ENCODE peak calls at places on chromosome 2, in four cellular contexts. J is adrenal gland, W is tibial artery, N is right cardiac atrium. A is an unnamed sample.
A peak's percentile ranks its signal among the peaks of the same experiment; 100 is the strongest.

GRCh38 chr2:41854227-41854626 is 193.6 kb upstream of the PKDCC start:
- DNase-seq in N (no peak), J (no peak), W (no peak), A (no peak)

GRCh38 chr2:235568431-235568830 is 74.6 kb downstream of the AGAP1 start:
- DNase-seq in N (no peak), W (no peak), J (no peak), A (no peak)

GRCh38 chr2:131104487-131105155 is 515 bp upstream of the PLEKHB2 start:
- DNase-seq in J (peak; percentile 83), W (peak; percentile 76), N (peak; percentile 88), A (peak; percentile 89)

GRCh38 chr2:63983986-63984605 is 35.1 kb downstream of the VPS54 start:
- DNase-seq in J (no peak), N (no peak), W (no peak), A (no peak)

GRCh38 chr2:108594982-108595464 is 60.8 kb downstream of the LIMS1 start:
- DNase-seq in N (no peak), W (no peak), J (no peak), A (no peak)

GRCh38 chr2:218982312-218983262 is 2.4 kb downstream of the FEV start:
- DNase-seq in W (no peak), J (no peak), N (no peak), A (no peak)

GRCh38 chr2:43848174-43848573 is 9.4 kb downstream of the ABCG8 start:
- DNase-seq in W (no peak), N (no peak), J (no peak), A (no peak)

GRCh38 chr2:25371253-25372241 is 29.8 kb upstream of the DNMT3A start:
- DNase-seq in J (peak; percentile 12), N (no peak), W (no peak), A (no peak)

GRCh38 chr2:2060431-2060830 is 270.6 kb downstream of the MYT1L start:
- DNase-seq in W (no peak), J (no peak), N (no peak), A (no peak)

GRCh38 chr2:226118471-226119429 is 680.9 kb downstream of the IRS1 start:
- DNase-seq in J (peak; percentile 48), N (peak; percentile 17), W (peak; percentile 49), A (no peak)

GRCh38 chr2:75416420-75417342 is 144.1 kb downstream of the EVA1A start:
- DNase-seq in J (no peak), W (no peak), N (no peak), A (no peak)

GRCh38 chr2:127007652-127008051 is 99.3 kb downstream of the BIN1 start:
- DNase-seq in J (no peak), W (no peak), N (no peak), A (no peak)

GRCh38 chr2:43455735-43456642 is 139.8 kb downstream of the THADA start:
- DNase-seq in J (no peak), N (no peak), W (no peak), A (peak; percentile 83)

GRCh38 chr2:3453196-3453845 is 66.0 kb downstream of the ADI1 start:
- DNase-seq in W (no peak), N (no peak), J (no peak), A (no peak)

GRCh38 chr2:209809256-209809655 is 37.6 kb downstream of the UNC80 start:
- DNase-seq in J (no peak), N (no peak), W (no peak), A (no peak)

GRCh38 chr2:214489702-214490101 is 78.8 kb downstream of the VWC2L start:
- DNase-seq in N (no peak), W (no peak), J (no peak), A (no peak)

GRCh38 chr2:191202209-191202721 is 42.9 kb upstream of the MYO1B start:
- DNase-seq in J (no peak), W (no peak), N (no peak), A (no peak)

GRCh38 chr2:134846213-134846612 is 7.8 kb downstream of the ACMSD start:
- DNase-seq in J (no peak), N (no peak), W (no peak), A (no peak)

GRCh38 chr2:71358931-71359671 is 27.5 kb downstream of the ZNF638 start:
- DNase-seq in J (no peak), W (no peak), N (no peak), A (no peak)

GRCh38 chr2:177673602-177674595 is 281.3 kb downstream of the AGPS start:
- DNase-seq in J (no peak), W (no peak), N (no peak), A (no peak)

GRCh38 chr2:232236200-232236599 is 142.4 kb upstream of the ALPP start:
- DNase-seq in W (no peak), N (no peak), J (no peak), A (peak; percentile 44)

GRCh38 chr2:47026738-47027531 is 111.3 kb upstream of the MCFD2 start:
- DNase-seq in W (no peak), J (no peak), N (peak; percentile 63), A (peak; percentile 57)

GRCh38 chr2:70367722-70368323 is 66.0 kb upstream of the FAM136A start:
- DNase-seq in J (peak; percentile 22), W (no peak), N (no peak), A (peak; percentile 61)

DNA sequence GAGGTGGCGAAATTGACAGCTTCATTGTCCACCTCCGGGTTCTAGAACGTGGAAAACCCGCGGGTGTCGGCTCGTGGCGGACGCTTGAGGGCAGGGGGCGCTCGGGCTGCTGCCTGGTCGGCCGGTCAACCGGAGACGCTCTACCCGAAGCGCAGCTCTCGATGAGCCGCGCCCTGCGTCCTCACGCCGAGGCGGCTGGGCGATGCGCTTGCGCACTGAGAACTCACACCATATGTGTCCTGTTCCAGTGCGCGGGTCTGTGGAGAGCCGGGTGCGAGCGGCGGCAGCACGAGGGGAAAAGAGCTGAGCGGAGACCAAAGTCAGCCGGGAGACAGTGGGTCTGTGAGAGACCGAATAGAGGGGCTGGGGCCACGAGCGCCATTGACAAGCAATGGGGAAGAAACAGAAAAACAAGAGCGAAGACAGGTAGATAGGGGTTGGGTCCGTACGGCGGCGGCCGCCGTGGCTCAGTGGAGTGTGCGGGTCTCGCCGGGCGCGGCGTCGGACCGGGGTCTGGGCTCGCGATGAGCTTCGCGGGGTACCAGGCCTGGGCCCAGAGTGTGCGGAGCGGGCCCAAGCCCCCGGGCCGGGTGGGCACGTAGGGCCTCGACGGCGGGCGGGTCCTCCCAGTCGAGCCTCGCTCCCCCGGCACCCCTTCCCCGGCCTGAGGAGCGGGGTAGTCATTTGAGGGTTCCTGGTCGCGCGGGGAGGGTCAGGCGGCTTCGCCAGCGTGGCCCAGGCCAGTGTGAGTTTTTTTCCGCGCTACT is at the start of gene EIF5B:
- DNase-seq in W (peak; percentile 95), J (peak; percentile 95), N (peak; percentile 99), A (peak; percentile 97)
- H3K4me1 ChIP-seq in W (peaks cover 34% of the 10 kb centered on the region), J (peaks cover 12% of the 10 kb centered on the region), N (peaks cover 2% of the 10 kb centered on the region), A (peaks cover 3% of the 10 kb centered on the region)

GRCh38 chr2:152407204-152407721 is 72.3 kb downstream of the FMNL2 start:
- DNase-seq in J (peak; percentile 49), W (peak; percentile 50), N (peak; percentile 65), A (no peak)
- H3K4me3 ChIP-seq in J (no peak overlapping the region), W (peak overlapping the region; percentile 21), N (peak overlapping the region; percentile 6), A (no peak overlapping the region)

GRCh38 chr2:166211079-166211478 is 83.3 kb upstream of the SCN1A start:
- DNase-seq in J (no peak), N (no peak), W (no peak), A (no peak)
- H3K4me1 ChIP-seq in J (no peaks in the 10 kb centered on the region), N (no peaks in the 10 kb centered on the region), W (no peaks in the 10 kb centered on the region), A (no peaks in the 10 kb centered on the region)

GRCh38 chr2:101112772-101113157 is 38.4 kb downstream of the TBC1D8 start:
- DNase-seq in J (no peak), W (no peak), N (no peak), A (no peak)

GRCh38 chr2:101113441-101114267 is 37.5 kb downstream of the TBC1D8 start:
- DNase-seq in W (no peak), N (no peak), J (no peak), A (no peak)

GRCh38 chr2:101114815-101115214 is 36.4 kb downstream of the TBC1D8 start:
- DNase-seq in J (no peak), W (peak; percentile 44), N (no peak), A (peak; percentile 43)

GRCh38 chr2:101115664-101116063 is 35.5 kb downstream of the TBC1D8 start:
- DNase-seq in N (no peak), J (no peak), W (no peak), A (no peak)

GRCh38 chr2:101114268-101114783 is 36.9 kb downstream of the TBC1D8 start:
- DNase-seq in W (no peak), N (no peak), J (no peak), A (no peak)
- H3K4me3 ChIP-seq in W (no peak overlapping the region), N (no peak overlapping the region), J (no peak overlapping the region), A (no peak overlapping the region)

GRCh38 chr2:9141706-9142460 is 64.7 kb upstream of the ASAP2 start:
- DNase-seq in W (no peak), N (no peak), J (no peak), A (no peak)
- H3K4me1 ChIP-seq in W (peaks cover 8% of the 10 kb centered on the region), N (no peaks in the 10 kb centered on the region), J (no peaks in the 10 kb centered on the region), A (no peaks in the 10 kb centered on the region)

GRCh38 chr2:237486819-237487448 is at the start of gene MLPH:
- DNase-seq in W (no peak), J (no peak), N (peak; percentile 82), A (peak; percentile 55)

GRCh38 chr2:237486334-237486818 is 675 bp upstream of the MLPH start:
- DNase-seq in J (no peak), N (no peak), W (no peak), A (no peak)

GRCh38 chr2:237487496-237487895 is 445 bp downstream of the MLPH start:
- DNase-seq in N (no peak), J (no peak), W (no peak), A (no peak)

GRCh38 chr2:237485304-237485703 is 1.7 kb upstream of the MLPH start:
- DNase-seq in J (no peak), N (no peak), W (no peak), A (no peak)

GRCh38 chr2:237485844-237486243 is 1.2 kb upstream of the MLPH start:
- DNase-seq in W (no peak), J (no peak), N (no peak), A (no peak)
- H3K4me3 ChIP-seq in W (no peak overlapping the region), J (no peak overlapping the region), N (no peak overlapping the region), A (no peak overlapping the region)

GRCh38 chr2:217953011-217953481 is 49.7 kb downstream of the TNS1 start:
- DNase-seq in W (peak; percentile 76), N (no peak), J (no peak), A (no peak)
- H3K4me1 ChIP-seq in W (peaks cover 93% of the 10 kb centered on the region), N (peaks cover 61% of the 10 kb centered on the region), J (peaks cover 53% of the 10 kb centered on the region), A (no peaks in the 10 kb centered on the region)

GRCh38 chr2:148875387-148876051 is 492 bp downstream of the KIF5C start:
- DNase-seq in W (no peak), J (peak; percentile 25), N (peak; percentile 44), A (no peak)
- H3K4me3 ChIP-seq in W (peak overlapping the region; percentile 51), J (no peak overlapping the region), N (peak overlapping the region; percentile 27), A (peak overlapping the region; percentile 41)

GRCh38 chr2:207662203-207662602 is 37.0 kb upstream of the METTL21A start:
- DNase-seq in N (no peak), W (no peak), J (no peak), A (no peak)
- H3K4me1 ChIP-seq in N (no peaks in the 10 kb centered on the region), W (no peaks in the 10 kb centered on the region), J (no peaks in the 10 kb centered on the region), A (no peaks in the 10 kb centered on the region)

A was measured in small intestine.